ENCODE peak calls at places on chromosomes 5 and 9, in six cellular contexts. One of them, this sample, is unnamed.

GRCh38 chr5:54718647-54719046 is 201.1 kb downstream of the SNX18 start:
- DNase-seq in cardiac muscle cell: peak
- DNase-seq in heart right ventricle: peak
- DNase-seq in endothelial cell: no peak
- DNase-seq in fibroblast of villous mesenchyme: no peak
- DNase-seq in OCI-LY7: no peak
- DNase-seq in this sample: no peak

GRCh38 chr5:139565411-139566305 is 4.5 kb downstream of the UBE2D2 start:
- DNase-seq in OCI-LY7: peak
- DNase-seq in heart right ventricle: no peak
- DNase-seq in fibroblast of villous mesenchyme: peak
- DNase-seq in cardiac muscle cell: peak
- DNase-seq in endothelial cell: no peak
- DNase-seq in this sample: peak

GRCh38 chr5:53917095-53917494 is 356.7 kb downstream of the NDUFS4 start:
- DNase-seq in cardiac muscle cell: no peak
- DNase-seq in endothelial cell: no peak
- DNase-seq in fibroblast of villous mesenchyme: peak
- DNase-seq in OCI-LY7: no peak
- DNase-seq in heart right ventricle: no peak
- DNase-seq in this sample: no peak

GRCh38 chr5:912356-913091 is 19.8 kb downstream of the TRIP13 start:
- DNase-seq in OCI-LY7: peak
- DNase-seq in cardiac muscle cell: no peak
- DNase-seq in fibroblast of villous mesenchyme: peak
- DNase-seq in endothelial cell: no peak
- DNase-seq in heart right ventricle: no peak
- DNase-seq in this sample: peak

GRCh38 chr9:111661150-111661801 is at the start of gene GNG10:
- DNase-seq in cardiac muscle cell: peak
- DNase-seq in OCI-LY7: peak
- DNase-seq in heart right ventricle: peak
- DNase-seq in endothelial cell: peak
- DNase-seq in fibroblast of villous mesenchyme: peak
- DNase-seq in this sample: peak

GRCh38 chr9:111627260-111627963 is 3.7 kb upstream of the DNAJC25 start:
- DNase-seq in heart right ventricle: no peak
- DNase-seq in endothelial cell: no peak
- DNase-seq in OCI-LY7: no peak
- DNase-seq in cardiac muscle cell: no peak
- DNase-seq in fibroblast of villous mesenchyme: no peak
- DNase-seq in this sample: no peak

GRCh38 chr5:149700347-149700746 is 29.8 kb upstream of the PPARGC1B start:
- DNase-seq in endothelial cell: no peak
- DNase-seq in heart right ventricle: peak
- DNase-seq in fibroblast of villous mesenchyme: no peak
- DNase-seq in OCI-LY7: no peak
- DNase-seq in cardiac muscle cell: no peak
- DNase-seq in this sample: no peak

GRCh38 chr9:120625222-120625621 is 45.3 kb upstream of the CDK5RAP2 start:
- DNase-seq in endothelial cell: no peak
- DNase-seq in fibroblast of villous mesenchyme: peak
- DNase-seq in heart right ventricle: no peak
- DNase-seq in cardiac muscle cell: no peak
- DNase-seq in OCI-LY7: no peak
- DNase-seq in this sample: no peak

GRCh38 chr9:71812385-71812784 is 44.1 kb upstream of the CEMIP2 start:
- DNase-seq in OCI-LY7: peak
- DNase-seq in fibroblast of villous mesenchyme: peak
- DNase-seq in cardiac muscle cell: no peak
- DNase-seq in endothelial cell: no peak
- DNase-seq in heart right ventricle: peak
- DNase-seq in this sample: no peak

GRCh38 chr5:167964529-167964928 is 326.9 kb upstream of the WWC1 start:
- DNase-seq in endothelial cell: no peak
- DNase-seq in OCI-LY7: no peak
- DNase-seq in cardiac muscle cell: no peak
- DNase-seq in heart right ventricle: no peak
- DNase-seq in fibroblast of villous mesenchyme: no peak
- DNase-seq in this sample: no peak

GRCh38 chr9:15239816-15240215 is 67.2 kb downstream of the TTC39B start:
- DNase-seq in fibroblast of villous mesenchyme: peak
- DNase-seq in heart right ventricle: no peak
- DNase-seq in endothelial cell: no peak
- DNase-seq in OCI-LY7: no peak
- DNase-seq in cardiac muscle cell: no peak
- DNase-seq in this sample: no peak

GRCh38 chr5:81904861-81905260 is 67.0 kb upstream of the ATG10 start:
- DNase-seq in endothelial cell: no peak
- DNase-seq in heart right ventricle: no peak
- DNase-seq in cardiac muscle cell: no peak
- DNase-seq in fibroblast of villous mesenchyme: peak
- DNase-seq in OCI-LY7: no peak
- DNase-seq in this sample: no peak

GRCh38 chr5:159121061-159121460 is 21.3 kb upstream of the EBF1 start:
- DNase-seq in heart right ventricle: no peak
- DNase-seq in cardiac muscle cell: no peak
- DNase-seq in endothelial cell: no peak
- DNase-seq in fibroblast of villous mesenchyme: no peak
- DNase-seq in OCI-LY7: no peak
- DNase-seq in this sample: no peak

GRCh38 chr5:664343-664993 is 28.7 kb downstream of the TPPP start:
- DNase-seq in fibroblast of villous mesenchyme: no peak
- DNase-seq in heart right ventricle: no peak
- DNase-seq in cardiac muscle cell: no peak
- DNase-seq in OCI-LY7: no peak
- DNase-seq in endothelial cell: no peak
- DNase-seq in this sample: no peak

GRCh38 chr9:98929096-98929495 is 14.6 kb upstream of the COL15A1 start:
- DNase-seq in OCI-LY7: no peak
- DNase-seq in heart right ventricle: no peak
- DNase-seq in endothelial cell: no peak
- DNase-seq in cardiac muscle cell: no peak
- DNase-seq in fibroblast of villous mesenchyme: peak
- DNase-seq in this sample: no peak

GRCh38 chr9:88041447-88041846 is 67.1 kb upstream of the CDK20 start:
- DNase-seq in cardiac muscle cell: no peak
- DNase-seq in OCI-LY7: no peak
- DNase-seq in fibroblast of villous mesenchyme: peak
- DNase-seq in heart right ventricle: no peak
- DNase-seq in endothelial cell: no peak
- DNase-seq in this sample: no peak

GRCh38 chr5:4191703-4192102 is 596.1 kb downstream of the IRX1 start:
- DNase-seq in OCI-LY7: no peak
- DNase-seq in endothelial cell: no peak
- DNase-seq in fibroblast of villous mesenchyme: no peak
- DNase-seq in heart right ventricle: no peak
- DNase-seq in cardiac muscle cell: no peak
- DNase-seq in this sample: peak

GRCh38 chr9:127166651-127167524 is 44.5 kb upstream of the ANGPTL2 start:
- DNase-seq in heart right ventricle: no peak
- DNase-seq in cardiac muscle cell: no peak
- DNase-seq in endothelial cell: no peak
- DNase-seq in OCI-LY7: peak
- DNase-seq in fibroblast of villous mesenchyme: no peak
- DNase-seq in this sample: no peak

GRCh38 chr5:97267767-97268166 is 84.7 kb upstream of the RIOK2 start:
- DNase-seq in heart right ventricle: no peak
- DNase-seq in fibroblast of villous mesenchyme: no peak
- DNase-seq in OCI-LY7: no peak
- DNase-seq in endothelial cell: no peak
- DNase-seq in cardiac muscle cell: no peak
- DNase-seq in this sample: no peak

GRCh38 chr5:69368458-69369368 is 607 bp downstream of the AK6 start:
- DNase-seq in cardiac muscle cell: peak
- DNase-seq in heart right ventricle: no peak
- DNase-seq in endothelial cell: peak
- DNase-seq in fibroblast of villous mesenchyme: peak
- DNase-seq in OCI-LY7: peak
- DNase-seq in this sample: peak

GRCh38 chr9:27383524-27383923 is 86.6 kb upstream of the EQTN start:
- DNase-seq in fibroblast of villous mesenchyme: no peak
- DNase-seq in endothelial cell: no peak
- DNase-seq in cardiac muscle cell: no peak
- DNase-seq in OCI-LY7: peak
- DNase-seq in heart right ventricle: no peak
- DNase-seq in this sample: no peak

GRCh38 chr5:154945695-154946301 is 4.9 kb downstream of the MRPL22 start:
- DNase-seq in fibroblast of villous mesenchyme: peak
- DNase-seq in heart right ventricle: no peak
- DNase-seq in endothelial cell: no peak
- DNase-seq in cardiac muscle cell: peak
- DNase-seq in OCI-LY7: peak
- DNase-seq in this sample: no peak

GRCh38 chr5:86878250-86878649 is 260.5 kb downstream of the COX7C start:
- DNase-seq in endothelial cell: no peak
- DNase-seq in OCI-LY7: no peak
- DNase-seq in heart right ventricle: no peak
- DNase-seq in cardiac muscle cell: no peak
- DNase-seq in fibroblast of villous mesenchyme: no peak
- DNase-seq in this sample: no peak

GRCh38 chr5:87765009-87765408 is 352.3 kb upstream of the CCNH start:
- DNase-seq in heart right ventricle: no peak
- DNase-seq in fibroblast of villous mesenchyme: no peak
- DNase-seq in OCI-LY7: no peak
- DNase-seq in cardiac muscle cell: no peak
- DNase-seq in endothelial cell: peak
- DNase-seq in this sample: no peak

DNA sequence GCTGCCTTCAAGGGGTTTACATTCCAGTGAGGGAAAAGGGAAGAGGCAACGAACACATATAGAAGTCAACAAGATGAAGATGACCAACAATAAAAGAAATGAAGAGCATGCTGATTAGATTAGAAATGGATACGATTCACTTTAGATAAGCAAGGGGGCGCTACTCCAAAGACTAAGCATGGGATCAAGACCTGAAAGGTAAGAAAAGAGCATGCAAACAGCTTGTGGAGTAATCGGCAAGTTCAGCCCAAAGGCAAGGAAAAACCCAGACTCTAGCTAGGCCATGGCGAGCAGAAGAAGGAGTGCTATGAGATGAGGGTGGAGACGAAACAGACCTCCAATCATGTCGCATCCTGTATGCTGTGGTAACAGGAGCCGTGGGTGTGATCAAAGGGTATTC is 124.4 kb downstream of the FANCC start:
- DNase-seq in endothelial cell: no peak
- DNase-seq in cardiac muscle cell: no peak
- DNase-seq in heart right ventricle: no peak
- DNase-seq in fibroblast of villous mesenchyme: no peak
- DNase-seq in OCI-LY7: no peak
- DNase-seq in this sample: no peak
- TF ChIP-seq CTCF in endothelial cell: no peak
- TF ChIP-seq CTCF in cardiac muscle cell: no peak
- TF ChIP-seq CTCF in heart right ventricle: no peak
- TF ChIP-seq CTCF in fibroblast of villous mesenchyme: peak
- TF ChIP-seq CTCF in OCI-LY7: peak
- TF ChIP-seq CTCF in this sample: no peak

GRCh38 chr5:39104221-39104620 is 30.0 kb upstream of the RICTOR start:
- DNase-seq in endothelial cell: no peak
- DNase-seq in cardiac muscle cell: no peak
- DNase-seq in fibroblast of villous mesenchyme: no peak
- DNase-seq in heart right ventricle: no peak
- DNase-seq in OCI-LY7: no peak
- DNase-seq in this sample: no peak

GRCh38 chr5:39109616-39110015 is 35.4 kb upstream of the RICTOR start:
- DNase-seq in OCI-LY7: no peak
- DNase-seq in fibroblast of villous mesenchyme: no peak
- DNase-seq in cardiac muscle cell: no peak
- DNase-seq in heart right ventricle: no peak
- DNase-seq in endothelial cell: no peak
- DNase-seq in this sample: no peak

GRCh38 chr5:39107350-39107749 is 33.2 kb upstream of the RICTOR start:
- DNase-seq in OCI-LY7: no peak
- DNase-seq in heart right ventricle: no peak
- DNase-seq in endothelial cell: no peak
- DNase-seq in fibroblast of villous mesenchyme: no peak
- DNase-seq in cardiac muscle cell: no peak
- DNase-seq in this sample: no peak

GRCh38 chr5:39108987-39109386 is 34.8 kb upstream of the RICTOR start:
- DNase-seq in heart right ventricle: no peak
- DNase-seq in OCI-LY7: no peak
- DNase-seq in endothelial cell: no peak
- DNase-seq in fibroblast of villous mesenchyme: no peak
- DNase-seq in cardiac muscle cell: no peak
- DNase-seq in this sample: no peak

DNA sequence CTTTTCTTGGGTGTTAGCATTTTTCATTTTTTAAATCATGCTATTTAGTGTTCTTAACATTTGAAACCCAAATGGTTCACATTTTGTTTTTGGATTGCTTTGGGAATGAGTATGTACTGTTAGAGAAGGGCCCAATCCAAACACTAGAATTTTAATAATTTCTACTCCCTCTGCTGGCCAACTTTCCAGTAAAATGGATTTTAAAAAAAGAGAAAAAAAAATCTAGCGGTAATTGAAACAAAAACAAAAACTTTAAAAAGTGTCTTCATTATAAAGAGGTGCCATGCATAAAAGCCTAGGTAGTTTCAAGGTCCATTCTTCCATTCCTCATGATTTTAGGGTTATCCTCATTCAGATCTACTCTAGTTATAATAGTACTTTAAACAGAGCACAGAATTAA is 32.1 kb upstream of the RICTOR start:
- DNase-seq in OCI-LY7: no peak
- DNase-seq in cardiac muscle cell: no peak
- DNase-seq in heart right ventricle: no peak
- DNase-seq in fibroblast of villous mesenchyme: peak
- DNase-seq in endothelial cell: no peak
- DNase-seq in this sample: no peak
- TF ChIP-seq CTCF in OCI-LY7: peak
- TF ChIP-seq CTCF in cardiac muscle cell: peak
- TF ChIP-seq CTCF in heart right ventricle: no peak
- TF ChIP-seq CTCF in fibroblast of villous mesenchyme: peak
- TF ChIP-seq CTCF in endothelial cell: peak
- TF ChIP-seq CTCF in this sample: peak

GRCh38 chr5:101590384-101590783 is 687.3 kb upstream of the ST8SIA4 start:
- DNase-seq in fibroblast of villous mesenchyme: no peak
- DNase-seq in cardiac muscle cell: no peak
- DNase-seq in endothelial cell: no peak
- DNase-seq in OCI-LY7: peak
- DNase-seq in heart right ventricle: no peak
- DNase-seq in this sample: no peak
- TF ChIP-seq CTCF in fibroblast of villous mesenchyme: no peak
- TF ChIP-seq CTCF in cardiac muscle cell: no peak
- TF ChIP-seq CTCF in endothelial cell: peak
- TF ChIP-seq CTCF in OCI-LY7: peak
- TF ChIP-seq CTCF in heart right ventricle: no peak
- TF ChIP-seq CTCF in this sample: no peak

DNA sequence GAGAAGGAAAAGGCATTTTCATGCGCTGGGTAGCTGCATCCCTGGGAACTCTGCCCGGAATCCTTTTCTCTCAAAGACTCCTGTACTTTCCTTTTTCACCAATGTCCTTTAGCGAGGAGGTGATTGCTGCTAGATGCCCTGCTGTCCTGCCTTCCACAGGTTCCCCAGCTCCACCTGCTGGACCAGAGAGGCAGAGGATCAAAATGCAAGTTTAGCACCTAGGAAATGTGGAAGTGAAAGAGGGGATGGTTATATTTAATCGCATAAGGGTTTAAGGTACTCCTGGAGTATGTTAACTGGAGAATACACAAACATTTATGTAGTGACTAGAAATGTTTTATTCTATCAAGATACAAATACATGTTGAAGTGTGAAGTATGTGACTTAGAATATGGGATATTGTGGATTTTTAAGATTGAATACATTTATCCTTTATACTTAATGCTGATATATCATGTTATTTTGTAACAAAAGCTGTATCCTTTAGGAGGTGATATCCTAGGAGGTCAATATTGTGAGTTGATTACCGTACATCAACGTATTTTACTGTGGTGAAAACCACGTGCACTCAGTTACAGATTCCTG is 145.8 kb downstream of the ARHGAP26 start:
- DNase-seq in endothelial cell: peak
- DNase-seq in fibroblast of villous mesenchyme: peak
- DNase-seq in heart right ventricle: no peak
- DNase-seq in OCI-LY7: peak
- DNase-seq in cardiac muscle cell: peak
- DNase-seq in this sample: peak
- TF ChIP-seq CTCF in endothelial cell: peak
- TF ChIP-seq CTCF in fibroblast of villous mesenchyme: peak
- TF ChIP-seq CTCF in heart right ventricle: peak
- TF ChIP-seq CTCF in OCI-LY7: peak
- TF ChIP-seq CTCF in cardiac muscle cell: peak
- TF ChIP-seq CTCF in this sample: no peak

This sample was measured in activated CD8-positive, alpha-beta T cell treated with anti-CD3 and anti-CD28 coated beads for 36 hours.